ENCODE peak calls at places on chromosomes 3 and 15, in seven cellular contexts. S is GM10248, J is tibial nerve, P is HS-27A, D is endothelial cell, Z is hypothalamus, V is psoas muscle. X is an unnamed sample.
A peak's percentile ranks its signal among the peaks of the same experiment; 100 is the strongest.

GRCh38 chr3:17494117-17494809 is 248.2 kb downstream of the TBC1D5 start:
- DNase-seq in V (peak; percentile 6), Z (no peak), J (no peak), S (no peak), P (no peak), D (no peak), X (no peak)

GRCh38 chr3:96264701-96265100 is 549.7 kb upstream of the EPHA6 start:
- DNase-seq in Z (no peak), P (no peak), S (no peak), D (no peak), V (no peak), J (no peak), X (no peak)

GRCh38 chr3:196533260-196533681 is 18.1 kb upstream of the SMCO1 start:
- DNase-seq in P (no peak), D (no peak), V (no peak), J (no peak), S (no peak), Z (no peak), X (no peak)

GRCh38 chr3:48698891-48699290 is 13.2 kb upstream of the NCKIPSD start:
- DNase-seq in J (no peak), D (no peak), Z (no peak), V (no peak), P (no peak), S (no peak), X (no peak)

GRCh38 chr15:66936115-66936863 is 129.1 kb upstream of the SMAD3 start:
- DNase-seq in P (no peak), Z (no peak), S (no peak), V (peak; percentile 47), D (no peak), J (peak; percentile 32), X (no peak)

GRCh38 chr3:192331749-192332385 is 395.5 kb downstream of the FGF12 start:
- DNase-seq in V (no peak), D (no peak), J (no peak), S (no peak), P (no peak), Z (no peak), X (no peak)

GRCh38 chr3:157088506-157089454 is 71.2 kb downstream of the CCNL1 start:
- DNase-seq in S (peak; percentile 97), J (peak; percentile 93), V (peak; percentile 96), Z (no peak), P (peak; percentile 86), D (peak; percentile 95), X (peak; percentile 91)

GRCh38 chr3:52004158-52004787 is 8.6 kb upstream of the RPL29 start:
- DNase-seq in Z (peak; percentile 31), S (no peak), P (no peak), D (peak; percentile 55), V (peak; percentile 51), J (no peak), X (no peak)

GRCh38 chr3:173287361-173287760 is 110.2 kb upstream of the NLGN1 start:
- DNase-seq in Z (no peak), S (no peak), D (no peak), J (no peak), P (no peak), V (no peak), X (no peak)

GRCh38 chr15:81373996-81374395 is at the start of gene TMC3:
- DNase-seq in V (no peak), P (no peak), D (no peak), Z (no peak), J (no peak), S (no peak), X (no peak)

GRCh38 chr3:104909721-104910120 is 457.0 kb upstream of the ALCAM start:
- DNase-seq in S (no peak), D (no peak), J (no peak), P (no peak), V (no peak), Z (no peak), X (no peak)

GRCh38 chr3:55264933-55265332 is 222.2 kb downstream of the WNT5A start:
- DNase-seq in J (no peak), D (no peak), V (no peak), Z (no peak), S (no peak), P (no peak), X (no peak)

GRCh38 chr3:179954226-179954870 is 82.4 kb downstream of the PEX5L start:
- DNase-seq in Z (no peak), D (no peak), P (no peak), V (no peak), J (no peak), S (no peak), X (no peak)

GRCh38 chr3:66797916-66798560 is 200.1 kb upstream of the KBTBD8 start:
- DNase-seq in J (peak; percentile 12), D (peak; percentile 65), P (no peak), Z (peak; percentile 41), V (peak; percentile 29), S (no peak), X (no peak)

GRCh38 chr3:25747033-25747432 is 36.2 kb downstream of the NGLY1 start:
- DNase-seq in Z (no peak), J (no peak), S (no peak), P (no peak), D (no peak), V (no peak), X (no peak)

GRCh38 chr3:124118397-124118796 is 126.5 kb upstream of the ROPN1 start:
- DNase-seq in J (no peak), S (no peak), P (no peak), V (no peak), D (no peak), Z (no peak), X (no peak)

GRCh38 chr3:89234620-89235019 is 127.2 kb downstream of the EPHA3 start:
- DNase-seq in J (no peak), D (no peak), P (no peak), S (no peak), Z (no peak), V (no peak), X (no peak)

GRCh38 chr3:46851364-46852328 is 11.6 kb downstream of the MYL3 start:
- DNase-seq in Z (no peak), V (no peak), P (no peak), S (no peak), J (no peak), D (no peak), X (no peak)

GRCh38 chr3:129003578-129004112 is 2.5 kb downstream of the EFCC1 start:
- DNase-seq in D (peak; percentile 42), Z (no peak), J (no peak), P (no peak), S (no peak), V (no peak), X (no peak)

GRCh38 chr3:57546616-57547015 is 2.5 kb upstream of the DNAH12 start:
- DNase-seq in J (no peak), Z (no peak), P (no peak), D (no peak), V (no peak), S (no peak), X (no peak)

GRCh38 chr3:143170043-143170442 is 50.5 kb downstream of the CHST2 start:
- DNase-seq in D (no peak), S (no peak), J (no peak), V (no peak), P (no peak), Z (no peak), X (no peak)

GRCh38 chr3:178384302-178384939 is 151.8 kb upstream of the KCNMB2 start:
- DNase-seq in D (no peak), J (no peak), S (no peak), V (no peak), P (no peak), Z (no peak), X (no peak)

GRCh38 chr15:60043744-60044435 is 39.8 kb downstream of the FOXB1 start:
- DNase-seq in P (no peak), V (no peak), D (no peak), Z (no peak), J (no peak), S (no peak), X (no peak)

GRCh38 chr3:71062037-71062919 is 521.2 kb downstream of the FOXP1 start:
- DNase-seq in J (no peak), Z (no peak), D (no peak), V (no peak), P (no peak), S (no peak), X (no peak)

GRCh38 chr3:46885612-46886011 is 8.1 kb downstream of the PTH1R start:
- DNase-seq in Z (no peak), J (no peak), D (no peak), V (no peak), P (no peak), S (no peak), X (no peak)

GRCh38 chr3:138399766-138400165 is 34.6 kb upstream of the ESYT3 start:
- DNase-seq in D (no peak), Z (no peak), J (no peak), S (no peak), P (no peak), V (no peak), X (no peak)